ENCODE peak calls at places on chromosomes 7 and 10, in seven cellular contexts. One of them, this sample, is unnamed.

GRCh38 chr10:18195060-18195799 is 55.0 kb downstream of the CACNB2 start:
- DNase-seq in posterior vena cava: no peak
- DNase-seq in posterior cingulate gyrus: no peak
- DNase-seq in foreskin keratinocyte: no peak
- DNase-seq in GM12891: no peak
- DNase-seq in Kasumi-1: no peak
- DNase-seq in dorsolateral prefrontal cortex: no peak
- DNase-seq in this sample: no peak

GRCh38 chr10:125158528-125159485 is 1.6 kb downstream of the CTBP2 start:
- DNase-seq in posterior vena cava: peak; percentile 86
- DNase-seq in posterior cingulate gyrus: peak; percentile 52
- DNase-seq in foreskin keratinocyte: no peak
- DNase-seq in GM12891: no peak
- DNase-seq in Kasumi-1: peak; percentile 76
- DNase-seq in dorsolateral prefrontal cortex: peak; percentile 59
- DNase-seq in this sample: peak; percentile 43

GRCh38 chr10:120824864-120825263 is 26.3 kb upstream of the WDR11 start:
- DNase-seq in posterior vena cava: no peak
- DNase-seq in posterior cingulate gyrus: peak; percentile 16
- DNase-seq in foreskin keratinocyte: peak; percentile 11
- DNase-seq in GM12891: no peak
- DNase-seq in Kasumi-1: peak; percentile 42
- DNase-seq in dorsolateral prefrontal cortex: peak; percentile 4
- DNase-seq in this sample: peak; percentile 4

GRCh38 chr7:496528-497295 is 22.9 kb downstream of the PDGFA start:
- DNase-seq in posterior vena cava: peak; percentile 73
- DNase-seq in posterior cingulate gyrus: no peak
- DNase-seq in foreskin keratinocyte: peak; percentile 96
- DNase-seq in GM12891: no peak
- DNase-seq in Kasumi-1: no peak
- DNase-seq in dorsolateral prefrontal cortex: no peak
- DNase-seq in this sample: no peak

GRCh38 chr7:149690688-149691446 is 82.5 kb downstream of the ZNF467 start:
- DNase-seq in posterior vena cava: no peak
- DNase-seq in posterior cingulate gyrus: no peak
- DNase-seq in foreskin keratinocyte: peak; percentile 78
- DNase-seq in GM12891: no peak
- DNase-seq in Kasumi-1: no peak
- DNase-seq in dorsolateral prefrontal cortex: no peak
- DNase-seq in this sample: no peak

GRCh38 chr7:150399861-150400778 is 21.0 kb downstream of the ZNF775 start:
- DNase-seq in posterior vena cava: no peak
- DNase-seq in posterior cingulate gyrus: no peak
- DNase-seq in foreskin keratinocyte: peak; percentile 63
- DNase-seq in GM12891: no peak
- DNase-seq in Kasumi-1: no peak
- DNase-seq in dorsolateral prefrontal cortex: no peak
- DNase-seq in this sample: no peak

GRCh38 chr7:54697659-54698186 is 61.3 kb downstream of the SEC61G start:
- DNase-seq in posterior vena cava: no peak
- DNase-seq in posterior cingulate gyrus: no peak
- DNase-seq in foreskin keratinocyte: no peak
- DNase-seq in GM12891: no peak
- DNase-seq in Kasumi-1: no peak
- DNase-seq in dorsolateral prefrontal cortex: no peak
- DNase-seq in this sample: no peak

GRCh38 chr10:43420369-43421200 is 11.6 kb upstream of the HNRNPF start:
- DNase-seq in posterior vena cava: peak; percentile 97
- DNase-seq in posterior cingulate gyrus: peak; percentile 82
- DNase-seq in foreskin keratinocyte: peak; percentile 60
- DNase-seq in GM12891: peak; percentile 56
- DNase-seq in Kasumi-1: peak; percentile 91
- DNase-seq in dorsolateral prefrontal cortex: peak; percentile 82
- DNase-seq in this sample: peak; percentile 60

GRCh38 chr7:12475362-12476063 is 71.8 kb upstream of the VWDE start:
- DNase-seq in posterior vena cava: no peak
- DNase-seq in posterior cingulate gyrus: no peak
- DNase-seq in foreskin keratinocyte: peak; percentile 64
- DNase-seq in GM12891: no peak
- DNase-seq in Kasumi-1: no peak
- DNase-seq in dorsolateral prefrontal cortex: no peak
- DNase-seq in this sample: no peak

GRCh38 chr7:29424984-29425309 is 138.7 kb upstream of the PRR15 start:
- DNase-seq in posterior vena cava: no peak
- DNase-seq in posterior cingulate gyrus: no peak
- DNase-seq in foreskin keratinocyte: peak; percentile 48
- DNase-seq in GM12891: no peak
- DNase-seq in Kasumi-1: no peak
- DNase-seq in dorsolateral prefrontal cortex: no peak
- DNase-seq in this sample: no peak

GRCh38 chr10:16816830-16817124 is 447 bp downstream of the RSU1 start:
- DNase-seq in posterior vena cava: no peak
- DNase-seq in posterior cingulate gyrus: no peak
- DNase-seq in foreskin keratinocyte: no peak
- DNase-seq in GM12891: no peak
- DNase-seq in Kasumi-1: no peak
- DNase-seq in dorsolateral prefrontal cortex: no peak
- DNase-seq in this sample: no peak

GRCh38 chr10:66827353-66827752 is 98.5 kb upstream of the LRRTM3 start:
- DNase-seq in posterior vena cava: no peak
- DNase-seq in posterior cingulate gyrus: no peak
- DNase-seq in foreskin keratinocyte: peak; percentile 75
- DNase-seq in GM12891: no peak
- DNase-seq in Kasumi-1: no peak
- DNase-seq in dorsolateral prefrontal cortex: no peak
- DNase-seq in this sample: no peak

GRCh38 chr7:31082450-31082849 is 30.3 kb downstream of the ADCYAP1R1 start:
- DNase-seq in posterior vena cava: peak; percentile 4
- DNase-seq in posterior cingulate gyrus: no peak
- DNase-seq in foreskin keratinocyte: no peak
- DNase-seq in GM12891: no peak
- DNase-seq in Kasumi-1: no peak
- DNase-seq in dorsolateral prefrontal cortex: no peak
- DNase-seq in this sample: no peak

GRCh38 chr7:80134536-80135305 is at the start of gene GNAI1:
- DNase-seq in posterior vena cava: peak; percentile 90
- DNase-seq in posterior cingulate gyrus: peak; percentile 63
- DNase-seq in foreskin keratinocyte: peak; percentile 94
- DNase-seq in GM12891: no peak
- DNase-seq in Kasumi-1: peak; percentile 64
- DNase-seq in dorsolateral prefrontal cortex: peak; percentile 68
- DNase-seq in this sample: peak; percentile 76

GRCh38 chr7:22667562-22668239 is 59.3 kb upstream of the IL6 start:
- DNase-seq in posterior vena cava: no peak
- DNase-seq in posterior cingulate gyrus: no peak
- DNase-seq in foreskin keratinocyte: peak; percentile 97
- DNase-seq in GM12891: no peak
- DNase-seq in Kasumi-1: no peak
- DNase-seq in dorsolateral prefrontal cortex: no peak
- DNase-seq in this sample: no peak

GRCh38 chr10:88245974-88246511 is 337.1 kb downstream of the RNLS start:
- DNase-seq in posterior vena cava: no peak
- DNase-seq in posterior cingulate gyrus: no peak
- DNase-seq in foreskin keratinocyte: no peak
- DNase-seq in GM12891: no peak
- DNase-seq in Kasumi-1: no peak
- DNase-seq in dorsolateral prefrontal cortex: no peak
- DNase-seq in this sample: no peak

GRCh38 chr7:30723776-30724175 is 28.2 kb upstream of the INMT start:
- DNase-seq in posterior vena cava: no peak
- DNase-seq in posterior cingulate gyrus: no peak
- DNase-seq in foreskin keratinocyte: no peak
- DNase-seq in GM12891: no peak
- DNase-seq in Kasumi-1: no peak
- DNase-seq in dorsolateral prefrontal cortex: no peak
- DNase-seq in this sample: no peak

This sample was measured in nucleus accumbens.